ENCODE peak calls at places on chromosome 11, in five cellular contexts. One of them, this sample, is unnamed.
A peak's percentile ranks its signal among the peaks of the same experiment; 100 is the strongest.

GRCh38 chr11:72625746-72626636 is 48.2 kb downstream of the PDE2A start:
- DNase-seq in C1 segment of cervical spinal cord: no peak
- DNase-seq in pancreas: peak; percentile 69
- DNase-seq in activated CD8-positive, alpha-beta memory T cell treated with anti-CD3 and anti-CD28 coated beads for 4 hours: no peak
- DNase-seq in NCI-H460: no peak
- DNase-seq in this sample: no peak

GRCh38 chr11:64611961-64612646 is 21.1 kb downstream of the SLC22A12 start:
- DNase-seq in C1 segment of cervical spinal cord: no peak
- DNase-seq in activated CD8-positive, alpha-beta memory T cell treated with anti-CD3 and anti-CD28 coated beads for 4 hours: no peak
- DNase-seq in pancreas: no peak
- DNase-seq in NCI-H460: no peak
- DNase-seq in this sample: peak; percentile 34

GRCh38 chr11:134372961-134373360 is 39.1 kb downstream of the B3GAT1 start:
- DNase-seq in NCI-H460: no peak
- DNase-seq in pancreas: peak; percentile 44
- DNase-seq in C1 segment of cervical spinal cord: no peak
- DNase-seq in activated CD8-positive, alpha-beta memory T cell treated with anti-CD3 and anti-CD28 coated beads for 4 hours: no peak
- DNase-seq in this sample: no peak

GRCh38 chr11:74257934-74258553 is 53.4 kb downstream of the P4HA3 start:
- DNase-seq in pancreas: no peak
- DNase-seq in activated CD8-positive, alpha-beta memory T cell treated with anti-CD3 and anti-CD28 coated beads for 4 hours: no peak
- DNase-seq in C1 segment of cervical spinal cord: peak; percentile 23
- DNase-seq in NCI-H460: no peak
- DNase-seq in this sample: peak; percentile 73

GRCh38 chr11:22337571-22338464 is at the start of gene SLC17A6:
- DNase-seq in activated CD8-positive, alpha-beta memory T cell treated with anti-CD3 and anti-CD28 coated beads for 4 hours: no peak
- DNase-seq in C1 segment of cervical spinal cord: no peak
- DNase-seq in pancreas: no peak
- DNase-seq in NCI-H460: peak; percentile 16
- DNase-seq in this sample: peak; percentile 59

GRCh38 chr11:122305426-122305825 is 189.4 kb upstream of the BLID start:
- DNase-seq in activated CD8-positive, alpha-beta memory T cell treated with anti-CD3 and anti-CD28 coated beads for 4 hours: no peak
- DNase-seq in pancreas: no peak
- DNase-seq in C1 segment of cervical spinal cord: no peak
- DNase-seq in NCI-H460: no peak
- DNase-seq in this sample: no peak

GRCh38 chr11:114291847-114292680 is 4.1 kb upstream of the NNMT start:
- DNase-seq in NCI-H460: no peak
- DNase-seq in pancreas: no peak
- DNase-seq in activated CD8-positive, alpha-beta memory T cell treated with anti-CD3 and anti-CD28 coated beads for 4 hours: no peak
- DNase-seq in C1 segment of cervical spinal cord: no peak
- DNase-seq in this sample: peak; percentile 87

GRCh38 chr11:65442952-65443351 is 20.4 kb downstream of the NEAT1 start:
- DNase-seq in pancreas: peak; percentile 52
- DNase-seq in NCI-H460: no peak
- DNase-seq in activated CD8-positive, alpha-beta memory T cell treated with anti-CD3 and anti-CD28 coated beads for 4 hours: no peak
- DNase-seq in C1 segment of cervical spinal cord: no peak
- DNase-seq in this sample: peak; percentile 59

GRCh38 chr11:36402568-36403181 is 106.6 kb downstream of the PRR5L start:
- DNase-seq in activated CD8-positive, alpha-beta memory T cell treated with anti-CD3 and anti-CD28 coated beads for 4 hours: no peak
- DNase-seq in pancreas: no peak
- DNase-seq in C1 segment of cervical spinal cord: no peak
- DNase-seq in NCI-H460: no peak
- DNase-seq in this sample: no peak

GRCh38 chr11:112118176-112118575 is 31.5 kb downstream of the SDHD start:
- DNase-seq in C1 segment of cervical spinal cord: no peak
- DNase-seq in NCI-H460: no peak
- DNase-seq in pancreas: no peak
- DNase-seq in activated CD8-positive, alpha-beta memory T cell treated with anti-CD3 and anti-CD28 coated beads for 4 hours: no peak
- DNase-seq in this sample: no peak

GRCh38 chr11:97814325-97814959 is 1206.3 kb upstream of the CNTN5 start:
- DNase-seq in NCI-H460: no peak
- DNase-seq in pancreas: no peak
- DNase-seq in activated CD8-positive, alpha-beta memory T cell treated with anti-CD3 and anti-CD28 coated beads for 4 hours: no peak
- DNase-seq in C1 segment of cervical spinal cord: no peak
- DNase-seq in this sample: no peak

GRCh38 chr11:33434294-33434693 is 177.1 kb downstream of the HIPK3 start:
- DNase-seq in pancreas: no peak
- DNase-seq in activated CD8-positive, alpha-beta memory T cell treated with anti-CD3 and anti-CD28 coated beads for 4 hours: no peak
- DNase-seq in C1 segment of cervical spinal cord: no peak
- DNase-seq in NCI-H460: no peak
- DNase-seq in this sample: no peak

GRCh38 chr11:19892387-19892786 is 179.8 kb downstream of the NAV2 start:
- DNase-seq in activated CD8-positive, alpha-beta memory T cell treated with anti-CD3 and anti-CD28 coated beads for 4 hours: no peak
- DNase-seq in NCI-H460: no peak
- DNase-seq in C1 segment of cervical spinal cord: no peak
- DNase-seq in pancreas: no peak
- DNase-seq in this sample: peak; percentile 24

GRCh38 chr11:47161134-47161854 is 15.4 kb downstream of the ARFGAP2 start:
- DNase-seq in pancreas: peak; percentile 83
- DNase-seq in NCI-H460: peak; percentile 40
- DNase-seq in C1 segment of cervical spinal cord: peak; percentile 25
- DNase-seq in activated CD8-positive, alpha-beta memory T cell treated with anti-CD3 and anti-CD28 coated beads for 4 hours: peak; percentile 31
- DNase-seq in this sample: peak; percentile 82

GRCh38 chr11:14015711-14016110 is 53.2 kb downstream of the SPON1 start:
- DNase-seq in NCI-H460: peak; percentile 26
- DNase-seq in pancreas: no peak
- DNase-seq in activated CD8-positive, alpha-beta memory T cell treated with anti-CD3 and anti-CD28 coated beads for 4 hours: no peak
- DNase-seq in C1 segment of cervical spinal cord: no peak
- DNase-seq in this sample: peak; percentile 70

GRCh38 chr11:6268811-6269210 is 9.2 kb downstream of the CCKBR start:
- DNase-seq in activated CD8-positive, alpha-beta memory T cell treated with anti-CD3 and anti-CD28 coated beads for 4 hours: no peak
- DNase-seq in NCI-H460: no peak
- DNase-seq in pancreas: no peak
- DNase-seq in C1 segment of cervical spinal cord: no peak
- DNase-seq in this sample: peak; percentile 71

GRCh38 chr11:32939866-32940265 is 47.3 kb downstream of the QSER1 start:
- DNase-seq in NCI-H460: no peak
- DNase-seq in C1 segment of cervical spinal cord: no peak
- DNase-seq in activated CD8-positive, alpha-beta memory T cell treated with anti-CD3 and anti-CD28 coated beads for 4 hours: no peak
- DNase-seq in pancreas: no peak
- DNase-seq in this sample: peak; percentile 13

GRCh38 chr11:76602431-76602861 is 68.1 kb downstream of the LRRC32 start:
- DNase-seq in activated CD8-positive, alpha-beta memory T cell treated with anti-CD3 and anti-CD28 coated beads for 4 hours: no peak
- DNase-seq in NCI-H460: no peak
- DNase-seq in C1 segment of cervical spinal cord: no peak
- DNase-seq in pancreas: peak; percentile 54
- DNase-seq in this sample: peak; percentile 59

GRCh38 chr11:129368889-129369672 is 6.6 kb upstream of the BARX2 start:
- DNase-seq in NCI-H460: no peak
- DNase-seq in C1 segment of cervical spinal cord: no peak
- DNase-seq in activated CD8-positive, alpha-beta memory T cell treated with anti-CD3 and anti-CD28 coated beads for 4 hours: no peak
- DNase-seq in pancreas: no peak
- DNase-seq in this sample: no peak

GRCh38 chr11:117949062-117949461 is 19.9 kb upstream of the TMPRSS13 start:
- DNase-seq in pancreas: no peak
- DNase-seq in C1 segment of cervical spinal cord: no peak
- DNase-seq in activated CD8-positive, alpha-beta memory T cell treated with anti-CD3 and anti-CD28 coated beads for 4 hours: no peak
- DNase-seq in NCI-H460: no peak
- DNase-seq in this sample: no peak

GRCh38 chr11:59891781-59892181 is 13.2 kb downstream of the OOSP3 start:
- DNase-seq in NCI-H460: no peak
- DNase-seq in C1 segment of cervical spinal cord: no peak
- DNase-seq in activated CD8-positive, alpha-beta memory T cell treated with anti-CD3 and anti-CD28 coated beads for 4 hours: no peak
- DNase-seq in pancreas: no peak
- DNase-seq in this sample: peak; percentile 10